ENCODE peak calls at places on chromosomes 3 and 15, in six cellular contexts. M, Y, P, X, L and O are unnamed samples.

GRCh38 chr15:29792426-29793159 is 29.7 kb downstream of the TJP1 start:
- DNase-seq in M (no peak), Y (no peak), P (peak; percentile 43), X (no peak), L (no peak), O (no peak)

GRCh38 chr3:128330301-128330845 is 136.3 kb downstream of the DNAJB8 start:
- DNase-seq in M (no peak), Y (no peak), P (no peak), X (no peak), L (no peak), O (no peak)

GRCh38 chr3:99902091-99902490 is 84.4 kb downstream of the CMSS1 start:
- DNase-seq in M (peak; percentile 8), Y (no peak), P (peak; percentile 50), X (no peak), L (no peak), O (no peak)

GRCh38 chr3:152317956-152318355 is 49.2 kb downstream of the MBNL1 start:
- DNase-seq in M (no peak), Y (no peak), P (peak; percentile 81), X (no peak), L (no peak), O (no peak)

GRCh38 chr3:66439666-66440344 is 61.0 kb downstream of the LRIG1 start:
- DNase-seq in M (no peak), Y (peak; percentile 16), P (no peak), X (no peak), L (no peak), O (no peak)

GRCh38 chr3:185460719-185461350 is 38.0 kb downstream of the TMEM41A start:
- DNase-seq in M (peak; percentile 46), Y (no peak), P (peak; percentile 48), X (no peak), L (no peak), O (no peak)

GRCh38 chr3:68060186-68060585 is 405.8 kb upstream of the SUCLG2 start:
- DNase-seq in M (peak; percentile 64), Y (no peak), P (no peak), X (no peak), L (no peak), O (no peak)

GRCh38 chr3:62755285-62755684 is 119.9 kb downstream of the CADPS start:
- DNase-seq in M (no peak), Y (peak; percentile 66), P (no peak), X (no peak), L (no peak), O (no peak)

GRCh38 chr3:27312044-27312668 is 57.0 kb downstream of the NEK10 start:
- DNase-seq in M (peak; percentile 88), Y (no peak), P (peak; percentile 84), X (peak; percentile 58), L (no peak), O (peak; percentile 41)

GRCh38 chr3:129063091-129063640 is 2.6 kb downstream of the GP9 start:
- DNase-seq in M (no peak), Y (no peak), P (no peak), X (no peak), L (no peak), O (no peak)

GRCh38 chr3:59212128-59212764 is 162.4 kb upstream of the CFAP20DC start:
- DNase-seq in M (peak; percentile 75), Y (peak; percentile 6), P (peak; percentile 59), X (peak; percentile 39), L (no peak), O (peak; percentile 44)